ENCODE peak calls at places on chromosomes 5 and 9, in eight cellular contexts. E is neural crest cell; P is astrocyte of the spinal cord; W is BE2C; N is endothelial cell; I is LNCaP clone FGC; T is fibroblast of pulmonary artery; Q is CD4-positive, alpha-beta T cell. F is an unnamed sample.

GRCh38 chr5:65185468-65185867 is 296.3 kb downstream of the ADAMTS6 start:
- DNase-seq in W (no peak), P (peak), N (no peak), E (no peak), I (no peak), T (no peak), Q (no peak), F (no peak)

GRCh38 chr9:3500044-3500443 is 25.8 kb downstream of the RFX3 start:
- DNase-seq in E (no peak), T (no peak), W (no peak), Q (no peak), N (no peak), I (no peak), P (no peak), F (no peak)

GRCh38 chr5:42598311-42598710 is 158.3 kb upstream of the CCDC152 start:
- DNase-seq in Q (no peak), T (no peak), N (no peak), P (no peak), E (no peak), I (no peak), W (no peak), F (no peak)

GRCh38 chr9:95131023-95131943 is 186.2 kb downstream of the FANCC start:
- DNase-seq in Q (peak), E (peak), W (peak), T (peak), I (no peak), P (peak), N (peak), F (peak)

GRCh38 chr5:131812371-131813160 is 15.7 kb upstream of the FNIP1 start:
- DNase-seq in N (no peak), W (no peak), Q (no peak), E (no peak), T (no peak), P (no peak), I (no peak), F (no peak)

GRCh38 chr9:35682083-35682482 is 7.6 kb downstream of the TPM2 start:
- DNase-seq in E (no peak), P (no peak), N (no peak), W (no peak), I (no peak), Q (no peak), T (no peak), F (no peak)

GRCh38 chr9:137300607-137301085 is 1.4 kb downstream of the NRARP start:
- DNase-seq in E (no peak), P (peak), N (peak), I (peak), W (peak), T (peak), Q (no peak), F (peak)

GRCh38 chr5:154285661-154286408 is 95.3 kb downstream of the GALNT10 start:
- DNase-seq in P (peak), E (no peak), Q (no peak), I (no peak), N (no peak), T (peak), W (no peak), F (no peak)

GRCh38 chr9:93610206-93610605 is 33.8 kb downstream of the PHF2 start:
- DNase-seq in T (no peak), I (no peak), N (no peak), P (no peak), W (no peak), E (no peak), Q (no peak), F (no peak)

DNA sequence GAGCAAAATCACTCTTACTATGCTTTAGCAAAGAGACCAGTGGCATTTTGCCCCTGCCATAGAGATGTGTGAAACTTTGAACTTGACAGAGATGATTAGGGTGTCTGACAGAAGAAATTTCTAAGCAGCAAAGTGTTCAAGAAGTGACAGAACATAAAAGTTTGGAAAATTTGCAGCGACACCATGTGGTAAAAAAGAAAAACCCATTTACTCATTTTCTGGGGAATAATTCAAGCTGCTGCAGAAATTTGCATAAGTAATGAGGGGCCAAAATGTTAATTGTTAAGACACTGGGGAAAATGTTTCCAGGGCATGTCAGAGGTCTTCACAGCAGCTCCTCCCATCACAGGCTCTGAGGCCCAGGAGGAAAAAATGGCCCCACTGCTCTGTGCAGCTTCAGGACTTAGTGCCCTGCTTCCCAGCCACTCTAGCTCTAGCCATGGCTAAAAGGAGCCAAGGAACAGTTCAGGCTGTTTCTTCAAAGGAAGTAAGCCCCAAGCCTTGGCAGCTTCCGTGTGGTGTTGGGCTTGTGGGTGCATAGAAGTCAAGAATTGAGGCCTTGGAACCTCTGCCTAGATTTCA is 6.1 kb upstream of the AP3B1 start:
- DNase-seq in P (peak), T (peak), W (no peak), I (no peak), Q (no peak), N (no peak), E (no peak), F (no peak)
- TF ChIP-seq CTCF in P (peak), T (peak), W (no peak), I (peak), Q (peak), N (peak), E (peak), F (peak)

GRCh38 chr9:19122490-19123042 is 4.7 kb downstream of the PLIN2 start:
- DNase-seq in W (no peak), E (no peak), Q (no peak), N (no peak), I (no peak), T (no peak), P (no peak), F (no peak)
- TF ChIP-seq CTCF in W (peak), E (peak), Q (no peak), N (peak), I (no peak), T (peak), P (no peak), F (no peak)

DNA sequence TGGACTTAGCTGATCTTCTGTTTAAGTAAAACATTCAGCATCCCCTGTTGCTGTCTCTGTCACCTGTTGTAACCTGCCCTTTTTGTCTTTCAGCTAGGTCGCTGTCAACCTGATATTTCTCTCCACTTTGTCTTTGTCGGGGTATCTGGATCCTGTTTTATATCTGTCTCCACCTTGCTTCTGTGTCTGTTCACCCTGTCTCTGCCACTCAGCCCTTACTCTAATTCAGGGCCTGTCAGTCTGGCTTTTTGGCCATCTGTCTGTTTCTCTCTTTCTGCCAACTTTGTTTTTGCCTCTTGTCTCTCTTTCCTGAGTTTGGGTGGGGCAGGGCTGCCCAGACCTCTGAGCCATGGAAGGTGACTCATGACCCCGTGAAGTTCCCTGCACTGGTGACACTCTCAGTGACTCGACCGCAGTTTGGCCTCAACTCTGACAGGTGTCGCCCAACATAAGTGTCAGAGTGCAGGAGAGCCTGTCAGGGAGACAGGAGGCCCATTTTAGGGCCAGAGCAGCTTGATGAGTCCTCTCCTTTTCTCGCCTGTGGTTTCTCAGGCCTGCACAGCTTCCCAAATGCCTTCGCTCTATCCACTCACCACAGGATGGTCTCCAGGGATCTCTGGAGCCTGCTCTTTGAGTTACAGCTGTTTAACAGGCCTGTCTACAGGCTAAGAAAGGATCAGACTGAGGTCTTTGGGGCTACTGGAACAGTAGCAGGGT is 864 bp downstream of the ZBTB43 start:
- DNase-seq in T (peak), N (no peak), P (peak), I (no peak), Q (peak), E (no peak), W (peak), F (peak)
- TF ChIP-seq CTCF in T (no peak), N (no peak), P (no peak), I (no peak), Q (no peak), E (no peak), W (no peak), F (no peak)

GRCh38 chr5:54066433-54066832 is 243.9 kb downstream of the ARL15 start:
- DNase-seq in T (no peak), P (no peak), I (no peak), Q (no peak), E (no peak), N (no peak), W (no peak), F (no peak)
- TF ChIP-seq CTCF in T (no peak), P (no peak), I (no peak), Q (no peak), E (no peak), N (no peak), W (no peak), F (no peak)

GRCh38 chr9:82467478-82467877 is 478.9 kb downstream of the SPATA31D1 start:
- DNase-seq in T (no peak), N (no peak), W (no peak), Q (no peak), P (no peak), E (no peak), I (no peak), F (no peak)

GRCh38 chr9:82466616-82467251 is 478.2 kb downstream of the SPATA31D1 start:
- DNase-seq in E (peak), W (peak), P (peak), Q (no peak), I (no peak), N (peak), T (peak), F (peak)
- TF ChIP-seq CTCF in E (peak), W (peak), P (peak), Q (no peak), I (no peak), N (peak), T (peak), F (no peak)

DNA sequence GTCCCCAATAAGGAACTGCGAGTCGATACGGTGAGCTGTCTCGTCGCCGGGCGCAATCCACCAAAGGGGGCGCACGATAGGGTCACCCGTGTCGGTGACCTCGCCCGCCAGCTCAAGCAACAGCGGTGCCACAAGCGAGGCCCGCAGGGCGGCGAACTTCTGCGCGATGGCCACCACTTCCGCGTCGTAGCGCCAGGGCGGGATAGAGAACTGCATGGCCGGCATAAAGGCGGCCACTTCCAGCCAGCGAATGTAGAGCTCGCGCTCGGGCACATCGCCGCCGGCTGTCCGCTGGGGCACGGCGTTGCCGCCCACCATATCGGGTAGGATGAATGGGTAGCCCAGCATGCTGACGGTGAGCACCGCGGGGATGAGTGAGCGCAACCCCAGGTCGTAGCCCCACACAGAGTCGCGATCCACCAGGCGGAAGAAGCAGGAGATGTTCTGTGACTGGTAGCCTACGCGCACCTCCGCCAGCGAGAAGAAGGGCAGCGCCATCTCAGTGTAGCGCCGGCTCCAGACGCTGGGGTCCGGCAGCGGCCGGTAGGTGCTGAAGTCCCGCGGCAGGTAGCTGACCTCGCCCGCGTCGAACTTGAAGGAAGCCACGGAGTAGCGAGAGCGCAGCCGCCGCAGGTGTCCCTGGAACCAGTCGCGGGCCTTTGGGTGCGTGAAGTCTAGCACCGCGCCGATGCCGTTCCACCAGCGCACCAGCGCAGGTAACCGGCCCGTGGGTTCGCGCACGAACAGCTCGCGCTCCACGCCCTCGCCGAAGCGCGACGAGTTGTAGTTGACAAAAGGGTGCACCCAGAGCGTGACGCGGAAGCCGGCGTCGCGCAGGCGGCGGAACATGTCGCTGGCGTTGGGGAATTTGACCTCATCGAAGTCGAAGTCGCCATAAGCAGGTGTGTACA is 5.5 kb downstream of the MYORG start:
- DNase-seq in T (no peak), N (no peak), P (no peak), W (no peak), I (no peak), Q (no peak), E (no peak), F (no peak)
- TF ChIP-seq CTCF in T (no peak), N (no peak), P (no peak), W (no peak), I (no peak), Q (no peak), E (no peak), F (no peak)

GRCh38 chr5:139711067-139711851 is 63.1 kb downstream of the CXXC5 start:
- DNase-seq in E (peak), Q (peak), I (no peak), P (peak), N (peak), W (peak), T (no peak), F (peak)
- TF ChIP-seq CTCF in E (peak), Q (no peak), I (peak), P (peak), N (no peak), W (peak), T (peak), F (no peak)

GRCh38 chr9:132669636-132670358 is at the start of gene DDX31:
- DNase-seq in Q (peak), E (peak), W (peak), N (peak), T (peak), I (peak), P (peak), F (peak)
- TF ChIP-seq CTCF in Q (no peak), E (no peak), W (no peak), N (no peak), T (no peak), I (no peak), P (no peak), F (no peak)

F was measured in thyroid gland.